ENCODE peak calls at places on chromosome 20, in four cellular contexts. G, J, H and C are unnamed samples.

GRCh38 chr20:29878281-29878741 is 1379.2 kb upstream of the DEFB115 start:
- DNase-seq in H (no peak), G (no peak), J (no peak), C (peak)

GRCh38 chr20:830011-830521 is 3.4 kb upstream of the FAM110A start:
- DNase-seq in H (no peak), G (no peak), J (no peak), C (no peak)

GRCh38 chr20:32524871-32525501 is 60.1 kb downstream of the NOL4L start:
- DNase-seq in J (no peak), H (no peak), G (peak), C (peak)

GRCh38 chr20:34861386-34862084 is 11.1 kb downstream of the GGT7 start:
- DNase-seq in G (no peak), J (no peak), H (no peak), C (peak)

GRCh38 chr20:32820000-32820697 is 395 bp downstream of the MAPRE1 start:
- DNase-seq in J (peak), G (no peak), H (peak), C (peak)

GRCh38 chr20:51525241-51526104 is 17.0 kb downstream of the NFATC2 start:
- DNase-seq in H (no peak), J (peak), G (no peak), C (no peak)

GRCh38 chr20:58140787-58141396 is 87.6 kb downstream of the ANKRD60 start:
- DNase-seq in H (no peak), J (no peak), G (peak), C (peak)

GRCh38 chr20:37721751-37722150 is 27.9 kb downstream of the CTNNBL1 start:
- DNase-seq in H (no peak), J (no peak), G (no peak), C (no peak)

GRCh38 chr20:33531047-33531877 is 41.4 kb downstream of the CBFA2T2 start:
- DNase-seq in G (no peak), H (peak), J (no peak), C (no peak)

GRCh38 chr20:48597521-48598302 is 230.1 kb downstream of the PREX1 start:
- DNase-seq in G (no peak), J (no peak), H (no peak), C (no peak)

GRCh38 chr20:8073024-8073832 is 53.7 kb upstream of the TMX4 start:
- DNase-seq in G (no peak), J (no peak), H (peak), C (no peak)

GRCh38 chr20:15342987-15343639 is 1005.7 kb upstream of the FLRT3 start:
- DNase-seq in H (no peak), J (no peak), G (no peak), C (no peak)

GRCh38 chr20:39954585-39954984 is 734.5 kb downstream of the MAFB start:
- DNase-seq in G (no peak), H (no peak), J (no peak), C (no peak)

GRCh38 chr20:47230811-47231256 is 125.7 kb downstream of the ZMYND8 start:
- DNase-seq in J (no peak), H (no peak), G (no peak), C (no peak)

GRCh38 chr20:57060407-57061057 is 205.9 kb downstream of the BMP7 start:
- DNase-seq in J (no peak), H (no peak), G (no peak), C (no peak)

GRCh38 chr20:40276291-40276690 is 412.7 kb downstream of the MAFB start:
- DNase-seq in J (no peak), H (no peak), G (no peak), C (no peak)

GRCh38 chr20:64226686-64227576 is 28.6 kb upstream of the PCMTD2 start:
- DNase-seq in H (no peak), G (no peak), J (peak), C (no peak)

GRCh38 chr20:4150095-4150492 is 134.7 kb upstream of the RNF24 start:
- DNase-seq in H (no peak), J (no peak), G (no peak), C (no peak)

GRCh38 chr20:39756828-39757227 is 794.7 kb downstream of the DHX35 start:
- DNase-seq in G (no peak), J (no peak), H (no peak), C (no peak)

GRCh38 chr20:13996265-13996664 is 949 bp downstream of the MACROD2 start:
- DNase-seq in J (no peak), G (no peak), H (no peak), C (no peak)

GRCh38 chr20:5996765-5997164 is 46.3 kb downstream of the MCM8 start:
- DNase-seq in H (no peak), G (no peak), J (peak), C (no peak)

GRCh38 chr20:7790189-7790588 is 150.1 kb downstream of the HAO1 start:
- DNase-seq in G (no peak), J (no peak), H (no peak), C (no peak)

GRCh38 chr20:2022163-2022562 is 28.3 kb upstream of the PDYN start:
- DNase-seq in J (no peak), H (no peak), G (no peak), C (no peak)

GRCh38 chr20:51569815-51570741 is 27.6 kb upstream of the NFATC2 start:
- DNase-seq in J (no peak), G (peak), H (peak), C (no peak)

GRCh38 chr20:59520814-59521213 is 83.5 kb upstream of the PHACTR3 start:
- DNase-seq in H (no peak), J (no peak), G (no peak), C (no peak)

GRCh38 chr20:59525500-59526241 is 78.7 kb upstream of the PHACTR3 start:
- DNase-seq in J (no peak), H (peak), G (no peak), C (no peak)

GRCh38 chr20:59526242-59527225 is 77.8 kb upstream of the PHACTR3 start:
- DNase-seq in J (no peak), H (peak), G (no peak), C (no peak)
- TF ChIP-seq CTCF in J (no peak), H (peak), G (no peak), C (peak)

GRCh38 chr20:36401336-36401735 is 95.2 kb downstream of the DLGAP4 start:
- DNase-seq in J (no peak), H (no peak), G (no peak), C (no peak)

GRCh38 chr20:36400901-36401300 is 94.8 kb downstream of the DLGAP4 start:
- DNase-seq in G (no peak), H (no peak), J (no peak), C (no peak)

GRCh38 chr20:36399147-36399968 is 93.2 kb downstream of the DLGAP4 start:
- DNase-seq in G (no peak), J (peak), H (peak), C (no peak)

GRCh38 chr20:36398515-36398914 is 92.4 kb downstream of the DLGAP4 start:
- DNase-seq in H (no peak), G (no peak), J (no peak), C (no peak)

GRCh38 chr20:36399969-36400545 is 93.9 kb downstream of the DLGAP4 start:
- DNase-seq in H (no peak), G (no peak), J (no peak), C (no peak)
- TF ChIP-seq CTCF in H (no peak), G (no peak), J (no peak), C (no peak)

GRCh38 chr20:50224052-50224451 is 33.4 kb downstream of the CEBPB start:
- DNase-seq in H (no peak), J (no peak), G (no peak), C (no peak)

GRCh38 chr20:50223321-50223995 is 32.8 kb downstream of the CEBPB start:
- DNase-seq in H (no peak), G (no peak), J (no peak), C (no peak)

GRCh38 chr20:50226093-50226974 is 35.7 kb downstream of the CEBPB start:
- DNase-seq in H (no peak), G (no peak), J (no peak), C (no peak)

GRCh38 chr20:50222568-50223320 is 32.1 kb downstream of the CEBPB start:
- DNase-seq in H (no peak), J (no peak), G (no peak), C (no peak)

GRCh38 chr20:50224553-50225255 is 34.1 kb downstream of the CEBPB start:
- DNase-seq in J (no peak), H (peak), G (peak), C (no peak)
- TF ChIP-seq CTCF in J (no peak), H (peak), G (peak), C (no peak)

GRCh38 chr20:54014301-54014914 is 56.0 kb downstream of the BCAS1 start:
- DNase-seq in H (no peak), J (no peak), G (no peak), C (no peak)
- TF ChIP-seq CTCF in H (no peak), J (no peak), G (no peak), C (no peak)

GRCh38 chr20:62899633-62900051 is 26.7 kb downstream of the DIDO1 start:
- DNase-seq in H (peak), J (no peak), G (no peak), C (no peak)
- TF ChIP-seq CTCF in H (no peak), J (no peak), G (no peak), C (no peak)